ENCODE peak calls at places on chromosomes 7 and 10, in four cellular contexts. F is GM13976; D is GF-D8; I is activated naive CD8-positive, alpha-beta T cell treated with anti-CD3 and anti-CD28 coated beads for 36 hours. E is an unnamed sample.

GRCh38 chr10:17734432-17735110 is 17.4 kb upstream of the TMEM236 start:
- DNase-seq in F (no peak), D (no peak), I (no peak), E (no peak)

GRCh38 chr10:48493083-48493871 is 111.6 kb downstream of the ARHGAP22 start:
- DNase-seq in D (peak), F (no peak), I (no peak), E (no peak)

GRCh38 chr7:55120501-55121198 is 101.8 kb downstream of the EGFR start:
- DNase-seq in I (no peak), D (no peak), F (no peak), E (no peak)

GRCh38 chr7:70018700-70019099 is 420.4 kb downstream of the AUTS2 start:
- DNase-seq in D (no peak), I (no peak), F (no peak), E (no peak)

GRCh38 chr10:56178210-56178609 is 182.8 kb downstream of the ZWINT start:
- DNase-seq in I (no peak), F (no peak), D (no peak), E (no peak)

GRCh38 chr7:66748791-66749190 is 8.3 kb downstream of the RABGEF1 start:
- DNase-seq in D (no peak), F (no peak), I (no peak), E (no peak)

GRCh38 chr7:21766218-21766617 is 179.5 kb downstream of the CDCA7L start:
- DNase-seq in I (no peak), F (no peak), D (no peak), E (no peak)

GRCh38 chr7:8442295-8442813 is 8.9 kb downstream of the NXPH1 start:
- DNase-seq in I (no peak), F (no peak), D (no peak), E (no peak)

GRCh38 chr7:74289018-74289659 is at the start of gene CLIP2:
- DNase-seq in D (peak), I (peak), F (peak), E (peak)

GRCh38 chr7:151143261-151144015 is 24.1 kb downstream of the GBX1 start:
- DNase-seq in F (no peak), I (no peak), D (no peak), E (no peak)

GRCh38 chr10:29734640-29734979 is 99.8 kb upstream of the SVIL start:
- DNase-seq in F (no peak), D (no peak), I (no peak), E (no peak)

GRCh38 chr10:4018054-4018511 is 233.1 kb upstream of the KLF6 start:
- DNase-seq in D (no peak), F (no peak), I (peak), E (no peak)

GRCh38 chr10:114061148-114061547 is 17.5 kb downstream of the ADRB1 start:
- DNase-seq in F (no peak), D (no peak), I (no peak), E (no peak)

GRCh38 chr7:14293434-14293833 is 304.0 kb upstream of the ETV1 start:
- DNase-seq in D (no peak), I (no peak), F (no peak), E (no peak)

GRCh38 chr10:3784510-3785250 is at the start of gene KLF6:
- DNase-seq in D (no peak), I (peak), F (peak), E (no peak)

GRCh38 chr7:158614695-158615094 is 27.1 kb upstream of the PTPRN2 start:
- DNase-seq in D (no peak), I (no peak), F (no peak), E (no peak)

GRCh38 chr10:73857446-73857845 is 16.9 kb downstream of the CAMK2G start:
- DNase-seq in D (no peak), I (peak), F (peak), E (no peak)

GRCh38 chr7:47383064-47383463 is 198.8 kb downstream of the TNS3 start:
- DNase-seq in F (no peak), D (no peak), I (no peak), E (no peak)